ENCODE peak calls at places on chromosomes 11 and 22, in seven cellular contexts. H is tibial nerve, J is adrenal gland, C is A549, B is ovary, K is heart left ventricle, S is breast epithelium. G is an unnamed sample. For H3K4me1, the result is how much of the 10 kb centered on the place peaks cover.

GRCh38 chr11:133164986-133165385 is 367.3 kb downstream of the OPCML start:
- DNase-seq in H (no peak), J (no peak), C (no peak), B (no peak), K (no peak), S (no peak), G (no peak)

GRCh38 chr22:39932918-39933649 is 27.1 kb upstream of the TMA7B start:
- DNase-seq in H (no peak), J (no peak), C (peak), B (no peak), K (no peak), S (no peak), G (no peak)

GRCh38 chr11:14230407-14230806 is 128.6 kb downstream of the RRAS2 start:
- DNase-seq in H (no peak), J (no peak), C (no peak), B (no peak), K (no peak), S (no peak), G (no peak)

GRCh38 chr11:134049303-134049702 is 19.6 kb upstream of the JAM3 start:
- DNase-seq in H (no peak), J (no peak), C (no peak), B (no peak), K (no peak), S (no peak), G (no peak)

GRCh38 chr11:100740440-100740839 is 53.4 kb downstream of the ARHGAP42 start:
- DNase-seq in H (no peak), J (no peak), C (no peak), B (no peak), K (no peak), S (no peak), G (no peak)

GRCh38 chr11:120331301-120331966 is 4.8 kb upstream of the ARHGEF12 start:
- DNase-seq in H (no peak), J (no peak), C (peak), B (no peak), K (peak), S (no peak), G (no peak)

GRCh38 chr22:26671317-26672059 is 14.1 kb downstream of the MIAT start:
- DNase-seq in H (peak), J (peak), C (no peak), B (peak), K (no peak), S (peak), G (peak)

GRCh38 chr22:41915035-41915782 is at the start of gene SHISA8:
- DNase-seq in H (peak), J (peak), C (no peak), B (peak), K (no peak), S (no peak), G (no peak)

GRCh38 chr11:26287067-26287518 is 44.8 kb upstream of the ANO3 start:
- DNase-seq in H (no peak), J (no peak), C (no peak), B (no peak), K (no peak), S (no peak), G (no peak)

GRCh38 chr11:46183819-46184218 is 62.6 kb upstream of the PHF21A start:
- DNase-seq in H (no peak), J (no peak), C (no peak), B (no peak), K (no peak), S (no peak), G (no peak)

GRCh38 chr11:6646040-6646439 is 9.6 kb downstream of the DCHS1 start:
- DNase-seq in H (peak), J (no peak), C (no peak), B (no peak), K (peak), S (no peak), G (no peak)

GRCh38 chr11:118644496-118644895 is 35.0 kb downstream of the TREH start:
- DNase-seq in H (no peak), J (no peak), C (no peak), B (no peak), K (no peak), S (no peak), G (no peak)

GRCh38 chr11:26105762-26106423 is 226.0 kb upstream of the ANO3 start:
- DNase-seq in H (no peak), J (no peak), C (no peak), B (no peak), K (no peak), S (no peak), G (no peak)

GRCh38 chr22:26893034-26893710 is 235.8 kb downstream of the MIAT start:
- DNase-seq in H (no peak), J (no peak), C (no peak), B (no peak), K (no peak), S (no peak), G (no peak)

GRCh38 chr11:70481625-70482528 is 83.5 kb downstream of the CTTN start:
- DNase-seq in H (no peak), J (peak), C (peak), B (no peak), K (peak), S (no peak), G (no peak)

GRCh38 chr11:29018631-29019030 is 910.4 kb downstream of the METTL15 start:
- DNase-seq in H (no peak), J (no peak), C (peak), B (no peak), K (no peak), S (no peak), G (no peak)

GRCh38 chr22:29009148-29009547 is 52.5 kb downstream of the C22orf31 start:
- DNase-seq in H (no peak), J (no peak), C (no peak), B (no peak), K (no peak), S (no peak), G (no peak)

GRCh38 chr11:33006010-33006409 is 9.7 kb upstream of the DEPDC7 start:
- DNase-seq in H (no peak), J (no peak), C (no peak), B (no peak), K (no peak), S (no peak), G (no peak)

GRCh38 chr11:503179-503981 is 3.7 kb downstream of the RNH1 start:
- DNase-seq in H (no peak), J (peak), C (no peak), B (peak), K (peak), S (no peak), G (no peak)

GRCh38 chr11:107859459-107860239 is 1.1 kb upstream of the SLC35F2 start:
- DNase-seq in H (no peak), J (peak), C (peak), B (peak), K (no peak), S (peak), G (no peak)

GRCh38 chr22:36156119-36156514 is 4.4 kb downstream of the APOL3 start:
- DNase-seq in H (no peak), J (no peak), C (no peak), B (no peak), K (no peak), S (no peak), G (no peak)

GRCh38 chr11:66956689-66957290 is 1.4 kb downstream of the PC start:
- DNase-seq in H (peak), J (no peak), C (no peak), B (no peak), K (peak), S (peak), G (no peak)

GRCh38 chr11:79484872-79485271 is 44.0 kb upstream of the TENM4 start:
- DNase-seq in H (no peak), J (no peak), C (no peak), B (no peak), K (no peak), S (no peak), G (no peak)

GRCh38 chr11:130947481-130947880 is 31.2 kb upstream of the SNX19 start:
- DNase-seq in H (no peak), J (no peak), C (no peak), B (no peak), K (no peak), S (peak), G (no peak)

GRCh38 chr11:69268911-69269310 is 25.0 kb upstream of the MYEOV start:
- DNase-seq in H (no peak), J (no peak), C (no peak), B (no peak), K (no peak), S (no peak), G (no peak)
- H3K4me1 ChIP-seq in H (under half), J (under half), C (under half), B (under half), K (under half), S (under half), G (under half)

GRCh38 chr11:10205928-10206327 is 88.1 kb downstream of the SBF2 start:
- DNase-seq in H (no peak), J (no peak), C (no peak), B (no peak), K (no peak), S (no peak), G (no peak)
- H3K4me3 ChIP-seq in H (no peak), J (no peak), C (no peak), B (no peak), K (no peak), S (no peak), G (no peak)

GRCh38 chr11:62706841-62707240 is 383 bp downstream of the BSCL2 start:
- DNase-seq in H (no peak), J (no peak), C (no peak), B (no peak), K (no peak), S (no peak), G (no peak)

GRCh38 chr11:62710001-62710345 is 2.5 kb downstream of the GNG3 start:
- DNase-seq in H (no peak), J (no peak), C (no peak), B (no peak), K (no peak), S (no peak), G (no peak)

GRCh38 chr11:62707277-62707771 is at the start of the genes BSCL2 and GNG3:
- DNase-seq in H (no peak), J (peak), C (no peak), B (peak), K (no peak), S (no peak), G (no peak)

GRCh38 chr11:62708423-62709261 is 1.2 kb downstream of the GNG3 start:
- DNase-seq in H (no peak), J (no peak), C (no peak), B (peak), K (no peak), S (peak), G (no peak)

DNA sequence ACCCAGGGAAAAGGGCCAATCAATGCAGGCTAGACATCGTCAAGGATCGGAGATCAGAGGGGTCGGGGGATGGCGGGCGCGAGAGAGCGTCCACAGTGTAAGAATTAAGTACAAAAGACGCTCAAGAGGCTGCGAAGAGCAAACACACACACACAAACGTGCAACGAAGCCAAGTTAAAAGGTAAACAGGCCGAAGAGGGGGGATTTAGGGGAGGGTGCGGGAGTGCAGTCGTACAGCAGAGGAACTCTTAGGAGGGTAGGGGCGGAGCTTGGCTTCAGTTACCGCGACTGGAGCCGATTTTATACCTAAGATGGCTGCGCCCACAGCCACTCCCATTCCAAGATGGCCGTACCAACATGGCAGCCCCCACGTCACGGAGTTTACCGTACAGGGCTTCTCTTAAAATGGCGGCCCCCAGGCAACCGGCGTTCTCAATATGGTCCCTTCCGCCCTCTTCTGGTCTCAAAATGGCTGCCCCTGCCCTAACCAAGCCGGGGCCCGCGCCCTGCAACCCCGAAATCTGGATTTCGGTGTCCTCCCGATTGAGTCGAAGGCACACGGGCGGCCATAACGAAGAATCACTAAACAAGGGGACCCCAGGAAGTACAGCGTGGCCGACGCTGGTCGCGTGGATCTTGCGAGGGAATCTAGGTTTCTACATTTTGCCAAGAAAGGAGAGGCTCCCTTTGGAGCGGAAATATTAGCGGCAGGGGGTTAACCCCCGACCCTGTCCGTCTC is 2.0 kb downstream of the GNG3 start:
- DNase-seq in H (peak), J (peak), C (peak), B (peak), K (peak), S (peak), G (peak)
- TF ChIP-seq POLR2A in H (peak), J (peak), C (no peak), B (peak), K (peak), S (peak), G (peak)

DNA sequence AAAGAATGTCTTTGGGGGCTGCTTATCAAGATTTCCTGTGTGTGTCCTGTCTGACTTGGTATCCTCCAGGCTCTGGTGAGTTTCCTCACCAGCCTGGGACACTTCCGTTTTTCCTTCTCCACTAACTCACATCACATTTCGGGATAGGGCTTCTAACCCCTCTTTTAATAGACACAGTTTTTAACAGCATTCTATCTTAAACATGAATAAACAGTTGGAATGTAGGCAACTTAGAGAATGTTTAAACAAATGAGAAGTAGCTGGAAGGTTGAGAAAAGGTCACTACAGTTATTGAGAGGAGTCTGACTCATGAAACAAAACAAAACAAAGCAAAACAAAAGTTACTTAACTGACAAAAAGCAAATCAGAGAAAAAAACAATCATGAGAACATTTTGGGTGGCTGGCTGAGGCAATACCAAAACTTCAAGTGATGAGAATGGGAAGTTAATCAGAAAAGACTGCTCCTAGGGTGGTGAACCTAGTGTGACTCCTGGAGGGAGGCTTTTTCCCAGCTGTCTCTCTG is 64.7 kb upstream of the CTSC start:
- DNase-seq in H (no peak), J (no peak), C (peak), B (no peak), K (no peak), S (no peak), G (no peak)
- H3K4me1 ChIP-seq in H (under half), J (under half), C (under half), B (under half), K (half or more), S (under half), G (under half)

GRCh38 chr22:30286813-30287625 is 2.3 kb downstream of the CASTOR1 start:
- DNase-seq in H (peak), J (peak), C (peak), B (peak), K (no peak), S (peak), G (peak)

GRCh38 chr22:30284172-30284571 is 5.1 kb downstream of the CASTOR1 start:
- DNase-seq in H (no peak), J (no peak), C (no peak), B (no peak), K (no peak), S (no peak), G (no peak)

GRCh38 chr22:30285846-30286200 is 3.5 kb downstream of the CASTOR1 start:
- DNase-seq in H (no peak), J (no peak), C (no peak), B (no peak), K (no peak), S (no peak), G (no peak)

GRCh38 chr22:30286331-30286730 is 3.0 kb downstream of the CASTOR1 start:
- DNase-seq in H (no peak), J (no peak), C (no peak), B (no peak), K (no peak), S (no peak), G (no peak)

GRCh38 chr22:30285176-30285845 is 4.0 kb downstream of the CASTOR1 start:
- DNase-seq in H (no peak), J (no peak), C (no peak), B (no peak), K (no peak), S (no peak), G (no peak)
- H3K4me3 ChIP-seq in H (no peak), J (no peak), C (no peak), B (no peak), K (no peak), S (no peak), G (no peak)

G was measured in esophagus squamous epithelium.